ENCODE peak calls at places on chromosomes 1 and 21, in nine cellular contexts. One of them, this sample, is unnamed.

GRCh38 chr1:174700314-174700713 is 252.6 kb downstream of the GPR52 start:
- DNase-seq in kidney: no peak
- DNase-seq in epithelial cell of esophagus: no peak
- DNase-seq in foreskin fibroblast: no peak
- DNase-seq in vagina: no peak
- DNase-seq in heart right ventricle: no peak
- DNase-seq in IMR-90: no peak
- DNase-seq in endothelial cell: no peak
- DNase-seq in AG10803: no peak
- DNase-seq in this sample: no peak

GRCh38 chr1:67679691-67680090 is 5.3 kb upstream of the GADD45A start:
- DNase-seq in IMR-90: peak; percentile 48
- DNase-seq in epithelial cell of esophagus: peak; percentile 97
- DNase-seq in vagina: no peak
- DNase-seq in kidney: no peak
- DNase-seq in AG10803: peak; percentile 22
- DNase-seq in foreskin fibroblast: peak; percentile 85
- DNase-seq in heart right ventricle: no peak
- DNase-seq in endothelial cell: no peak
- DNase-seq in this sample: no peak

GRCh38 chr1:225657462-225657989 is 4.6 kb upstream of the ENAH start:
- DNase-seq in IMR-90: peak; percentile 89
- DNase-seq in AG10803: peak; percentile 83
- DNase-seq in epithelial cell of esophagus: peak; percentile 83
- DNase-seq in heart right ventricle: no peak
- DNase-seq in vagina: no peak
- DNase-seq in foreskin fibroblast: peak; percentile 87
- DNase-seq in kidney: no peak
- DNase-seq in endothelial cell: no peak
- DNase-seq in this sample: no peak

GRCh38 chr1:51071291-51071690 is 30.7 kb upstream of the C1orf185 start:
- DNase-seq in kidney: no peak
- DNase-seq in heart right ventricle: no peak
- DNase-seq in AG10803: no peak
- DNase-seq in foreskin fibroblast: peak; percentile 34
- DNase-seq in IMR-90: no peak
- DNase-seq in epithelial cell of esophagus: peak; percentile 28
- DNase-seq in vagina: no peak
- DNase-seq in endothelial cell: no peak
- DNase-seq in this sample: no peak

GRCh38 chr1:45412899-45413298 is 72.7 kb upstream of the MUTYH start:
- DNase-seq in IMR-90: no peak
- DNase-seq in heart right ventricle: no peak
- DNase-seq in vagina: no peak
- DNase-seq in kidney: no peak
- DNase-seq in AG10803: no peak
- DNase-seq in epithelial cell of esophagus: no peak
- DNase-seq in endothelial cell: no peak
- DNase-seq in foreskin fibroblast: no peak
- DNase-seq in this sample: no peak

GRCh38 chr1:22131875-22132486 is 10.9 kb downstream of the WNT4 start:
- DNase-seq in heart right ventricle: no peak
- DNase-seq in vagina: no peak
- DNase-seq in IMR-90: no peak
- DNase-seq in AG10803: no peak
- DNase-seq in epithelial cell of esophagus: peak; percentile 58
- DNase-seq in foreskin fibroblast: no peak
- DNase-seq in kidney: no peak
- DNase-seq in endothelial cell: peak; percentile 80
- DNase-seq in this sample: peak; percentile 68

GRCh38 chr1:6491480-6491962 is at the start of gene PLEKHG5:
- DNase-seq in epithelial cell of esophagus: peak; percentile 99
- DNase-seq in foreskin fibroblast: peak; percentile 82
- DNase-seq in kidney: no peak
- DNase-seq in vagina: no peak
- DNase-seq in AG10803: peak; percentile 45
- DNase-seq in endothelial cell: no peak
- DNase-seq in heart right ventricle: no peak
- DNase-seq in IMR-90: peak; percentile 86
- DNase-seq in this sample: no peak

GRCh38 chr1:172948457-172948856 is 102.3 kb downstream of the TNFSF18 start:
- DNase-seq in AG10803: peak; percentile 81
- DNase-seq in epithelial cell of esophagus: peak; percentile 91
- DNase-seq in foreskin fibroblast: peak; percentile 95
- DNase-seq in endothelial cell: no peak
- DNase-seq in IMR-90: peak; percentile 96
- DNase-seq in heart right ventricle: no peak
- DNase-seq in kidney: no peak
- DNase-seq in vagina: no peak
- DNase-seq in this sample: no peak

GRCh38 chr1:161988413-161988812 is 35.3 kb downstream of the OLFML2B start:
- DNase-seq in kidney: no peak
- DNase-seq in epithelial cell of esophagus: no peak
- DNase-seq in foreskin fibroblast: no peak
- DNase-seq in vagina: no peak
- DNase-seq in AG10803: no peak
- DNase-seq in endothelial cell: no peak
- DNase-seq in heart right ventricle: no peak
- DNase-seq in IMR-90: no peak
- DNase-seq in this sample: no peak

GRCh38 chr1:235411489-235412486 is 44.6 kb downstream of the TBCE start:
- DNase-seq in epithelial cell of esophagus: peak; percentile 23
- DNase-seq in endothelial cell: no peak
- DNase-seq in AG10803: peak; percentile 12
- DNase-seq in heart right ventricle: no peak
- DNase-seq in vagina: no peak
- DNase-seq in foreskin fibroblast: peak; percentile 24
- DNase-seq in kidney: no peak
- DNase-seq in IMR-90: no peak
- DNase-seq in this sample: no peak

GRCh38 chr21:10430007-10430406 is 91.4 kb upstream of the TPTE start:
- DNase-seq in foreskin fibroblast: no peak
- DNase-seq in endothelial cell: no peak
- DNase-seq in AG10803: no peak
- DNase-seq in vagina: no peak
- DNase-seq in kidney: no peak
- DNase-seq in epithelial cell of esophagus: no peak
- DNase-seq in IMR-90: no peak
- DNase-seq in heart right ventricle: no peak
- DNase-seq in this sample: no peak

GRCh38 chr1:20867062-20867461 is 80.0 kb upstream of the HP1BP3 start:
- DNase-seq in IMR-90: peak; percentile 82
- DNase-seq in AG10803: no peak
- DNase-seq in endothelial cell: no peak
- DNase-seq in kidney: no peak
- DNase-seq in epithelial cell of esophagus: no peak
- DNase-seq in heart right ventricle: no peak
- DNase-seq in vagina: no peak
- DNase-seq in foreskin fibroblast: no peak
- DNase-seq in this sample: no peak

GRCh38 chr1:38084700-38085099 is 38.1 kb upstream of the POU3F1 start:
- DNase-seq in AG10803: no peak
- DNase-seq in foreskin fibroblast: no peak
- DNase-seq in heart right ventricle: peak; percentile 43
- DNase-seq in epithelial cell of esophagus: no peak
- DNase-seq in vagina: no peak
- DNase-seq in kidney: no peak
- DNase-seq in IMR-90: no peak
- DNase-seq in endothelial cell: no peak
- DNase-seq in this sample: no peak

GRCh38 chr1:41957568-41957967 is 38.8 kb upstream of the HIVEP3 start:
- DNase-seq in vagina: no peak
- DNase-seq in foreskin fibroblast: peak; percentile 67
- DNase-seq in kidney: no peak
- DNase-seq in heart right ventricle: no peak
- DNase-seq in AG10803: peak; percentile 70
- DNase-seq in IMR-90: peak; percentile 75
- DNase-seq in epithelial cell of esophagus: peak; percentile 94
- DNase-seq in endothelial cell: no peak
- DNase-seq in this sample: no peak

GRCh38 chr1:180946056-180946455 is 33.4 kb downstream of the KIAA1614 start:
- DNase-seq in AG10803: no peak
- DNase-seq in epithelial cell of esophagus: peak; percentile 74
- DNase-seq in foreskin fibroblast: no peak
- DNase-seq in IMR-90: no peak
- DNase-seq in kidney: peak; percentile 26
- DNase-seq in endothelial cell: no peak
- DNase-seq in heart right ventricle: no peak
- DNase-seq in vagina: no peak
- DNase-seq in this sample: no peak

GRCh38 chr1:14672030-14672429 is 73.5 kb downstream of the KAZN start:
- DNase-seq in kidney: no peak
- DNase-seq in heart right ventricle: no peak
- DNase-seq in endothelial cell: no peak
- DNase-seq in AG10803: no peak
- DNase-seq in IMR-90: no peak
- DNase-seq in vagina: no peak
- DNase-seq in epithelial cell of esophagus: no peak
- DNase-seq in foreskin fibroblast: no peak
- DNase-seq in this sample: no peak

GRCh38 chr1:79188371-79188770 is 181.8 kb upstream of the ADGRL4 start:
- DNase-seq in kidney: no peak
- DNase-seq in epithelial cell of esophagus: peak; percentile 72
- DNase-seq in IMR-90: peak; percentile 65
- DNase-seq in heart right ventricle: no peak
- DNase-seq in vagina: no peak
- DNase-seq in AG10803: peak; percentile 1
- DNase-seq in endothelial cell: no peak
- DNase-seq in foreskin fibroblast: peak; percentile 72
- DNase-seq in this sample: no peak

GRCh38 chr1:19405761-19406481 is 79.4 kb downstream of the CAPZB start:
- DNase-seq in endothelial cell: no peak
- DNase-seq in AG10803: peak; percentile 66
- DNase-seq in IMR-90: peak; percentile 27
- DNase-seq in heart right ventricle: no peak
- DNase-seq in vagina: no peak
- DNase-seq in epithelial cell of esophagus: no peak
- DNase-seq in foreskin fibroblast: peak; percentile 67
- DNase-seq in kidney: peak; percentile 45
- DNase-seq in this sample: peak; percentile 36

DNA sequence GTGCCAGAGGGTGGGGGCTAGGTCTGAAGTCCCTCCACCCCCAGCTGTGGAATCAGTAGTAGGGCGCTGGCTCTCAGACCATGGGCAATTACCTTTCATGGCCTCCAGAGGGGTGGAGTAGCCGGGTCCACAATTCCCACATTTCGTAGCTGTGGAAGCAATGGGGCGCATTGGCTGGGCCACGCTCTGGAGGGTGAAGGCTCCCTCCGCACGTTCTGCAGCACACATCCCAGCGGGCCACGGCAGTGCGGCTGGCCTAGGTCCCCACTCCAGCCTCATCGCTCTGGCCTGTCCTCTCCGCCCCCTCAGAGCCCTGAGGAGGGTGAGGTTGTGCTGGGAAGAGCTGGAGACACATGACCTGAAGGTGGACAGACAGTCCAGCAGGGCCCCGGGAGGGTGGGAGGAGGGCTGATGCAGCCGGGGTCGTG is 2.9 kb downstream of the SELENBP1 start:
- DNase-seq in foreskin fibroblast: no peak
- DNase-seq in vagina: no peak
- DNase-seq in heart right ventricle: no peak
- DNase-seq in epithelial cell of esophagus: no peak
- DNase-seq in IMR-90: no peak
- DNase-seq in kidney: peak; percentile 75
- DNase-seq in endothelial cell: no peak
- DNase-seq in AG10803: no peak
- DNase-seq in this sample: no peak
- TF ChIP-seq CTCF in foreskin fibroblast: no peak
- TF ChIP-seq CTCF in vagina: no peak
- TF ChIP-seq CTCF in heart right ventricle: no peak
- TF ChIP-seq CTCF in epithelial cell of esophagus: no peak
- TF ChIP-seq CTCF in IMR-90: no peak
- TF ChIP-seq CTCF in kidney: no peak
- TF ChIP-seq CTCF in endothelial cell: no peak
- TF ChIP-seq CTCF in AG10803: no peak
- TF ChIP-seq CTCF in this sample: no peak

GRCh38 chr1:2311184-2312032 is 79.9 kb downstream of the MORN1 start:
- DNase-seq in epithelial cell of esophagus: peak; percentile 43
- DNase-seq in vagina: no peak
- DNase-seq in heart right ventricle: no peak
- DNase-seq in IMR-90: peak; percentile 58
- DNase-seq in foreskin fibroblast: peak; percentile 82
- DNase-seq in kidney: no peak
- DNase-seq in endothelial cell: peak; percentile 67
- DNase-seq in AG10803: peak; percentile 48
- DNase-seq in this sample: peak; percentile 59
- TF ChIP-seq CTCF in epithelial cell of esophagus: peak; percentile 53
- TF ChIP-seq CTCF in vagina: no peak
- TF ChIP-seq CTCF in heart right ventricle: peak; percentile 46
- TF ChIP-seq CTCF in IMR-90: peak; percentile 50
- TF ChIP-seq CTCF in foreskin fibroblast: peak; percentile 33
- TF ChIP-seq CTCF in kidney: no peak
- TF ChIP-seq CTCF in endothelial cell: peak; percentile 51
- TF ChIP-seq CTCF in AG10803: peak; percentile 52
- TF ChIP-seq CTCF in this sample: peak; percentile 61

GRCh38 chr1:218674280-218674773 is 329.2 kb downstream of the TGFB2 start:
- DNase-seq in heart right ventricle: peak; percentile 11
- DNase-seq in vagina: no peak
- DNase-seq in endothelial cell: peak; percentile 42
- DNase-seq in AG10803: peak; percentile 74
- DNase-seq in foreskin fibroblast: peak; percentile 76
- DNase-seq in IMR-90: peak; percentile 83
- DNase-seq in kidney: peak; percentile 60
- DNase-seq in epithelial cell of esophagus: peak; percentile 73
- DNase-seq in this sample: peak; percentile 21
- TF ChIP-seq CTCF in heart right ventricle: no peak
- TF ChIP-seq CTCF in vagina: no peak
- TF ChIP-seq CTCF in endothelial cell: no peak
- TF ChIP-seq CTCF in AG10803: no peak
- TF ChIP-seq CTCF in foreskin fibroblast: no peak
- TF ChIP-seq CTCF in IMR-90: no peak
- TF ChIP-seq CTCF in kidney: no peak
- TF ChIP-seq CTCF in epithelial cell of esophagus: peak; percentile 31
- TF ChIP-seq CTCF in this sample: peak; percentile 49

DNA sequence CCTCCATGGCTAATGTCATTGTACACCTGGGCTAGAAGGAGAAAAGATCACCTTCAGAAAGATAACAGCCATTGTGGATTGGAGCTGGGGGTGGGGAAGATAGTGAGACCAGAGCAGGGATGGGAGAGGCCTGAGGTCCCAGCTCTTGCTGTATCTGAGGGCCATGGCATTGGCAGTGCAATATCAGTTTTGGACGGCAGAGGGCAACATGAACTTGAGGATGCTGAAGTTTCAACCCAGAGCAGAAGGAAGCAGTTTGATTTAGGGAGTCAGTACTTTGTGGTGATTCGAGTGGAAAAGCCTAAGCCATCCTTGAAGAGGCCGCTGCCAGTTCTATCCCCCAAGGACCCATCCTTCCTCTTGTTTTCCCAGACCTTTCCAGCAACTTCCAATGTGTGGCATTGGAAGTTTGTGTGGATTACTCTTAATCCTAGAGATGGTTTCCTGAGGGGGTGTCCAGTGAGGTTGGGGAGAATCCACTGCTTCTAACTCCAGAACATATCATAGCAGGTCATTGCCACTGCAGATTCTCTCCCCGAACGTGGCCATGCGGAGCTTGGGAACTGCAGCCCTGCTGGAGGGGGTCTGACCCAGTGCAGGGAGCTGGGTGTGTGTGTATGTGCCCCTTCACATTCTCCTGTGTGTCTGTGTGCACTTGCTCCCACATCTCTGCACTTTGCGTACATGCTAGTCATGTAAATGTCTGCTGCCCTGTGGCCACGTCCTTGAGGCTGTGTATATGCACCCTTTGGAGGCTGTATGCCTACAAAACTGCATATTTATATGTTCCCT is 24.1 kb downstream of the SLC26A9 start:
- DNase-seq in AG10803: peak; percentile 85
- DNase-seq in heart right ventricle: peak; percentile 88
- DNase-seq in vagina: no peak
- DNase-seq in foreskin fibroblast: peak; percentile 90
- DNase-seq in epithelial cell of esophagus: peak; percentile 86
- DNase-seq in IMR-90: peak; percentile 84
- DNase-seq in endothelial cell: peak; percentile 86
- DNase-seq in kidney: peak; percentile 72
- DNase-seq in this sample: peak; percentile 82
- TF ChIP-seq CTCF in AG10803: peak; percentile 97
- TF ChIP-seq CTCF in heart right ventricle: peak; percentile 95
- TF ChIP-seq CTCF in vagina: peak; percentile 92
- TF ChIP-seq CTCF in foreskin fibroblast: peak; percentile 94
- TF ChIP-seq CTCF in epithelial cell of esophagus: peak; percentile 95
- TF ChIP-seq CTCF in IMR-90: peak; percentile 96
- TF ChIP-seq CTCF in endothelial cell: peak; percentile 86
- TF ChIP-seq CTCF in kidney: peak; percentile 97
- TF ChIP-seq CTCF in this sample: peak; percentile 85